ENCODE peak calls at places on chromosomes 5 and 9, in six cellular contexts. One of them, this sample, is unnamed.

GRCh38 chr9:88583901-88584596 is 49.1 kb downstream of the NXNL2 start:
- DNase-seq in neural crest cell: no peak
- DNase-seq in AG04450: peak; percentile 70
- DNase-seq in uterus: no peak
- DNase-seq in glutamatergic neuron: no peak
- DNase-seq in endothelial cell: no peak
- DNase-seq in this sample: no peak

GRCh38 chr5:173940269-173940668 is 48.7 kb upstream of the C5orf47 start:
- DNase-seq in neural crest cell: no peak
- DNase-seq in AG04450: no peak
- DNase-seq in uterus: no peak
- DNase-seq in glutamatergic neuron: no peak
- DNase-seq in endothelial cell: no peak
- DNase-seq in this sample: no peak

GRCh38 chr5:66477591-66477990 is 118.6 kb upstream of the MAST4 start:
- DNase-seq in neural crest cell: no peak
- DNase-seq in AG04450: no peak
- DNase-seq in uterus: no peak
- DNase-seq in glutamatergic neuron: no peak
- DNase-seq in endothelial cell: no peak
- DNase-seq in this sample: no peak

GRCh38 chr9:79988126-79988525 is 416.4 kb downstream of the TLE4 start:
- DNase-seq in neural crest cell: no peak
- DNase-seq in AG04450: no peak
- DNase-seq in uterus: no peak
- DNase-seq in glutamatergic neuron: no peak
- DNase-seq in endothelial cell: no peak
- DNase-seq in this sample: no peak

GRCh38 chr5:143649869-143650268 is 162.1 kb upstream of the HMHB1 start:
- DNase-seq in neural crest cell: no peak
- DNase-seq in AG04450: no peak
- DNase-seq in uterus: no peak
- DNase-seq in glutamatergic neuron: no peak
- DNase-seq in endothelial cell: no peak
- DNase-seq in this sample: no peak

GRCh38 chr5:166758151-166758550 is 1533.3 kb upstream of the WWC1 start:
- DNase-seq in neural crest cell: no peak
- DNase-seq in AG04450: no peak
- DNase-seq in uterus: no peak
- DNase-seq in glutamatergic neuron: no peak
- DNase-seq in endothelial cell: no peak
- DNase-seq in this sample: no peak

GRCh38 chr9:81682177-81682576 is 7.2 kb downstream of the TLE1 start:
- DNase-seq in neural crest cell: no peak
- DNase-seq in AG04450: no peak
- DNase-seq in uterus: no peak
- DNase-seq in glutamatergic neuron: no peak
- DNase-seq in endothelial cell: no peak
- DNase-seq in this sample: no peak

GRCh38 chr5:59038169-59039002 is 455.5 kb downstream of the RAB3C start:
- DNase-seq in neural crest cell: peak; percentile 4
- DNase-seq in AG04450: no peak
- DNase-seq in uterus: no peak
- DNase-seq in glutamatergic neuron: no peak
- DNase-seq in endothelial cell: no peak
- DNase-seq in this sample: no peak

GRCh38 chr9:87818308-87818707 is 64.4 kb upstream of the SPATA31E1 start:
- DNase-seq in neural crest cell: no peak
- DNase-seq in AG04450: no peak
- DNase-seq in uterus: no peak
- DNase-seq in glutamatergic neuron: no peak
- DNase-seq in endothelial cell: no peak
- DNase-seq in this sample: no peak

GRCh38 chr5:124951676-124952075 is 205.2 kb upstream of the ZNF608 start:
- DNase-seq in neural crest cell: no peak
- DNase-seq in AG04450: no peak
- DNase-seq in uterus: no peak
- DNase-seq in glutamatergic neuron: no peak
- DNase-seq in endothelial cell: no peak
- DNase-seq in this sample: no peak

GRCh38 chr9:134028575-134029247 is 3.4 kb downstream of the BRD3OS start:
- DNase-seq in neural crest cell: no peak
- DNase-seq in AG04450: no peak
- DNase-seq in uterus: no peak
- DNase-seq in glutamatergic neuron: no peak
- DNase-seq in endothelial cell: no peak
- DNase-seq in this sample: no peak

GRCh38 chr9:38362912-38363588 is 29.5 kb upstream of the ALDH1B1 start:
- DNase-seq in neural crest cell: peak; percentile 21
- DNase-seq in AG04450: peak; percentile 67
- DNase-seq in uterus: peak; percentile 28
- DNase-seq in glutamatergic neuron: peak; percentile 41
- DNase-seq in endothelial cell: peak; percentile 26
- DNase-seq in this sample: no peak

GRCh38 chr5:171415115-171415730 is 4.2 kb upstream of the FGF18 start:
- DNase-seq in neural crest cell: no peak
- DNase-seq in AG04450: no peak
- DNase-seq in uterus: no peak
- DNase-seq in glutamatergic neuron: no peak
- DNase-seq in endothelial cell: no peak
- DNase-seq in this sample: no peak

GRCh38 chr5:139847091-139847490 is 51.5 kb downstream of the PSD2 start:
- DNase-seq in neural crest cell: no peak
- DNase-seq in AG04450: no peak
- DNase-seq in uterus: no peak
- DNase-seq in glutamatergic neuron: no peak
- DNase-seq in endothelial cell: no peak
- DNase-seq in this sample: no peak

GRCh38 chr5:139849501-139849900 is 53.9 kb downstream of the PSD2 start:
- DNase-seq in neural crest cell: no peak
- DNase-seq in AG04450: no peak
- DNase-seq in uterus: no peak
- DNase-seq in glutamatergic neuron: no peak
- DNase-seq in endothelial cell: no peak
- DNase-seq in this sample: no peak

GRCh38 chr5:139848508-139849100 is 53.0 kb downstream of the PSD2 start:
- DNase-seq in neural crest cell: peak; percentile 24
- DNase-seq in AG04450: no peak
- DNase-seq in uterus: peak; percentile 40
- DNase-seq in glutamatergic neuron: no peak
- DNase-seq in endothelial cell: no peak
- DNase-seq in this sample: no peak

GRCh38 chr5:139845846-139846681 is 50.5 kb downstream of the PSD2 start:
- DNase-seq in neural crest cell: no peak
- DNase-seq in AG04450: no peak
- DNase-seq in uterus: no peak
- DNase-seq in glutamatergic neuron: no peak
- DNase-seq in endothelial cell: no peak
- DNase-seq in this sample: no peak

DNA sequence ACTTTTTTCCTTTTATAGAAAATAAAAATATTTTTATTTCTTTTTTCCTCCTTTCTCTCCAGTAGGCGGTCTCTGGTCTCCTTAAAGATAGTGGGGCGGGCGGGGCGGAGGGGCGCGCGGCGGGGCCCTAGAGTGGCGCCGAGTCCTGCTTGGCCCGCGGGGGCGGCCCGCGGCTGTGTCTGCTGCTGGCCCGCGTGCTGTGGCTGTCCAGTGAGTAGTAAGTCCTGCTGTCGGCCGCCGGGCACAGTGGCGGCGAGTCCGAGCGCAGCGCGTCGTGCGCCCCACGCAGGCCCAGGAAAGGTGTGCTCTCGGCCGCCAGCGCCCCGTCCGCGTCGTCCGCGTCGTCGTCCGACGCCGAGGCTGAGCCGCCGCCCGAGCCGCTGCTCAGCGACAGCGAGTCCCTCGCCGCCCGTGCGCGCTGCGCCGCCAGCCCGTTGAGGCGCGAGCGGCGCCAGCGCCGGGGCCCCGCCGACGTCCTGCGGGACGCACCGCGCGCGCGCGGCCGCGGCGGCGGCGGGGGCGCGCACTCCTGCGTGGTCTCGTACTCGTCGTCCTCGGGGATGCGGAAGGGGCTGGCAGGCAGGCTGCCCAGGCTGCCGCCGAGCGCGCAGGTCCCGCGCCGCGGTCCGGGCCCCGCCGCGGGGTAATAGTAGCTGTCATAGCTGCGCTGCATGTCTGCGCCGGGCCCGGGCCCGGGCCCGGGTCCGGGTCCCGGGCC is 52.3 kb downstream of the PSD2 start:
- DNase-seq in neural crest cell: peak; percentile 61
- DNase-seq in AG04450: no peak
- DNase-seq in uterus: peak; percentile 67
- DNase-seq in glutamatergic neuron: peak; percentile 66
- DNase-seq in endothelial cell: peak; percentile 61
- DNase-seq in this sample: no peak
- TF ChIP-seq CTCF in neural crest cell: peak; percentile 41
- TF ChIP-seq CTCF in AG04450: no peak
- TF ChIP-seq CTCF in uterus: peak; percentile 6
- TF ChIP-seq CTCF in glutamatergic neuron: no peak
- TF ChIP-seq CTCF in endothelial cell: no peak
- TF ChIP-seq CTCF in this sample: no peak

GRCh38 chr5:32942225-32942989 is 231.3 kb downstream of the NPR3 start:
- DNase-seq in neural crest cell: no peak
- DNase-seq in AG04450: no peak
- DNase-seq in uterus: no peak
- DNase-seq in glutamatergic neuron: no peak
- DNase-seq in endothelial cell: no peak
- DNase-seq in this sample: no peak
- TF ChIP-seq CTCF in neural crest cell: peak; percentile 62
- TF ChIP-seq CTCF in AG04450: peak; percentile 41
- TF ChIP-seq CTCF in uterus: no peak
- TF ChIP-seq CTCF in glutamatergic neuron: peak; percentile 49
- TF ChIP-seq CTCF in endothelial cell: peak; percentile 50
- TF ChIP-seq CTCF in this sample: no peak

GRCh38 chr9:1052908-1053590 is 2.9 kb downstream of the DMRT2 start:
- DNase-seq in neural crest cell: no peak
- DNase-seq in AG04450: no peak
- DNase-seq in uterus: no peak
- DNase-seq in glutamatergic neuron: no peak
- DNase-seq in endothelial cell: no peak
- DNase-seq in this sample: no peak

GRCh38 chr9:1050125-1050895 is at the start of gene DMRT2:
- DNase-seq in neural crest cell: peak; percentile 65
- DNase-seq in AG04450: no peak
- DNase-seq in uterus: peak; percentile 83
- DNase-seq in glutamatergic neuron: peak; percentile 93
- DNase-seq in endothelial cell: peak; percentile 91
- DNase-seq in this sample: peak; percentile 91

GRCh38 chr9:1049641-1050040 is 516 bp upstream of the DMRT2 start:
- DNase-seq in neural crest cell: no peak
- DNase-seq in AG04450: no peak
- DNase-seq in uterus: no peak
- DNase-seq in glutamatergic neuron: no peak
- DNase-seq in endothelial cell: no peak
- DNase-seq in this sample: no peak

GRCh38 chr9:1052119-1052907 is 2.2 kb downstream of the DMRT2 start:
- DNase-seq in neural crest cell: no peak
- DNase-seq in AG04450: no peak
- DNase-seq in uterus: no peak
- DNase-seq in glutamatergic neuron: peak; percentile 49
- DNase-seq in endothelial cell: no peak
- DNase-seq in this sample: no peak

GRCh38 chr9:1051286-1052118 is 1.3 kb downstream of the DMRT2 start:
- DNase-seq in neural crest cell: peak; percentile 41
- DNase-seq in AG04450: no peak
- DNase-seq in uterus: no peak
- DNase-seq in glutamatergic neuron: peak; percentile 72
- DNase-seq in endothelial cell: peak; percentile 57
- DNase-seq in this sample: no peak
- TF ChIP-seq CTCF in neural crest cell: peak; percentile 56
- TF ChIP-seq CTCF in AG04450: no peak
- TF ChIP-seq CTCF in uterus: no peak
- TF ChIP-seq CTCF in glutamatergic neuron: no peak
- TF ChIP-seq CTCF in endothelial cell: no peak
- TF ChIP-seq CTCF in this sample: peak; percentile 37

DNA sequence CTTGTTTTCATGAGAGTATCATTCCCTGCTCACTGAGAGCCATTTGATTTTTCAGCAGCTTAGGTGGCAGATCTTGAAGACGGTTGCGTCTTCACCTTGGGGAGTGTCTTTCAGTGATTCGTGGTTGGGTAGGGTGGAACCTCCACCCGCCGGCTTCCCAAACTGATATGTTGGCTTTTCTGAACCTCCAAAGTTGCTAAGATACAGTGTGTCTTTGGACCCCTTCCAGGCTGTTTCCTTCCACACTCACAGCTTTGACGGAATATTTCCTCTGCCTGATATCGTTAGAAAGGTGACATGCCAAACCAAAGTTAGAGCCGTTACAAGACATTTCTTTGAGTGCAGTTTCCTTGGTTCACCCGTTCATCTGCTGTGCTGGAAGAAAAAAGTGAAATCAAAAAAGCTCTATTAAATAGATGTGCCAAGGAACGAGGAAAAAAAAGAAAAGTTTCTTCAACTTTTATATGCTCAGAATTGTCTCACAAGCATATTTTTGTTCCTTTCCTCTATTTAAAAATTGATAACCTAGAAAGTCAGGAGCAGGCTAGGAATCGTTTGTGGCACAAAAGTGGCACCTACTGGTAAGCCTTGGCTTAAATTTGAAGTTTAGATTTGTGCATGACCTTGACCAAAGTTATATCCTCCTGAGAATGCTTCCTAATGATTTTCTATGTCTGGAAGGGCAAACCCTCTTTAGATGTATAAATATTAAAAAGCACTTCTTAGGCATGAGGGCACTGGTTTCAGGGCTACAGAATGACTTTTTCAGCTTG is 270.7 kb upstream of the WWC1 start:
- DNase-seq in neural crest cell: no peak
- DNase-seq in AG04450: no peak
- DNase-seq in uterus: no peak
- DNase-seq in glutamatergic neuron: no peak
- DNase-seq in endothelial cell: no peak
- DNase-seq in this sample: no peak
- TF ChIP-seq CTCF in neural crest cell: peak; percentile 44
- TF ChIP-seq CTCF in AG04450: peak; percentile 37
- TF ChIP-seq CTCF in uterus: no peak
- TF ChIP-seq CTCF in glutamatergic neuron: no peak
- TF ChIP-seq CTCF in endothelial cell: no peak
- TF ChIP-seq CTCF in this sample: peak; percentile 14

GRCh38 chr5:95822038-95822407 is 503 bp downstream of the GLRX start:
- DNase-seq in neural crest cell: no peak
- DNase-seq in AG04450: no peak
- DNase-seq in uterus: peak; percentile 48
- DNase-seq in glutamatergic neuron: peak; percentile 76
- DNase-seq in endothelial cell: peak; percentile 41
- DNase-seq in this sample: peak; percentile 35
- TF ChIP-seq CTCF in neural crest cell: no peak
- TF ChIP-seq CTCF in AG04450: no peak
- TF ChIP-seq CTCF in uterus: no peak
- TF ChIP-seq CTCF in glutamatergic neuron: no peak
- TF ChIP-seq CTCF in endothelial cell: no peak
- TF ChIP-seq CTCF in this sample: no peak

GRCh38 chr5:114097570-114097969 is 264.3 kb upstream of the KCNN2 start:
- DNase-seq in neural crest cell: no peak
- DNase-seq in AG04450: no peak
- DNase-seq in uterus: no peak
- DNase-seq in glutamatergic neuron: no peak
- DNase-seq in endothelial cell: no peak
- DNase-seq in this sample: no peak
- TF ChIP-seq CTCF in neural crest cell: no peak
- TF ChIP-seq CTCF in AG04450: no peak
- TF ChIP-seq CTCF in uterus: no peak
- TF ChIP-seq CTCF in glutamatergic neuron: no peak
- TF ChIP-seq CTCF in endothelial cell: no peak
- TF ChIP-seq CTCF in this sample: peak; percentile 5

GRCh38 chr9:121023064-121023463 is 27.0 kb downstream of the C5 start:
- DNase-seq in neural crest cell: no peak
- DNase-seq in AG04450: no peak
- DNase-seq in uterus: no peak
- DNase-seq in glutamatergic neuron: no peak
- DNase-seq in endothelial cell: no peak
- DNase-seq in this sample: no peak
- TF ChIP-seq CTCF in neural crest cell: peak; percentile 39
- TF ChIP-seq CTCF in AG04450: no peak
- TF ChIP-seq CTCF in uterus: no peak
- TF ChIP-seq CTCF in glutamatergic neuron: no peak
- TF ChIP-seq CTCF in endothelial cell: no peak
- TF ChIP-seq CTCF in this sample: no peak